ENCODE peak calls at places on chromosomes 4 and X, in eight cellular contexts. T, X, K, Q, E, N, W and A are unnamed samples.

GRCh38 chrX:47169726-47170515 is 23.7 kb upstream of the UBA1 start:
- DNase-seq in T (no peak), X (no peak), K (no peak), Q (no peak), E (no peak), N (no peak), W (no peak), A (no peak)

GRCh38 chr4:132809298-132810032 is 339.6 kb upstream of the PCDH10 start:
- DNase-seq in T (no peak), X (no peak), K (no peak), Q (no peak), E (no peak), N (no peak), W (peak), A (no peak)

GRCh38 chr4:168098257-168098717 is 6.0 kb downstream of the ANXA10 start:
- DNase-seq in T (peak), X (no peak), K (no peak), Q (no peak), E (no peak), N (no peak), W (no peak), A (peak)

GRCh38 chrX:9291666-9292065 is 173.2 kb upstream of the TBL1X start:
- DNase-seq in T (no peak), X (no peak), K (no peak), Q (no peak), E (peak), N (no peak), W (peak), A (no peak)

GRCh38 chr4:29046716-29047115 is 1673.5 kb upstream of the PCDH7 start:
- DNase-seq in T (peak), X (no peak), K (no peak), Q (no peak), E (no peak), N (no peak), W (no peak), A (peak)

GRCh38 chr4:155742310-155743015 is 16.4 kb upstream of the GUCY1B1 start:
- DNase-seq in T (no peak), X (no peak), K (no peak), Q (no peak), E (no peak), N (no peak), W (no peak), A (no peak)

GRCh38 chrX:72060196-72060974 is 71.3 kb downstream of the RTL5 start:
- DNase-seq in T (no peak), X (peak), K (no peak), Q (peak), E (no peak), N (no peak), W (peak), A (no peak)

GRCh38 chr4:183175631-183176232 is 76.7 kb downstream of the WWC2 start:
- DNase-seq in T (no peak), X (no peak), K (no peak), Q (no peak), E (no peak), N (no peak), W (no peak), A (peak)

GRCh38 chr4:173763374-173763773 is 233.3 kb upstream of the HAND2 start:
- DNase-seq in T (no peak), X (no peak), K (no peak), Q (no peak), E (no peak), N (no peak), W (no peak), A (no peak)

GRCh38 chrX:72714471-72714916 is 388 bp upstream of the PHKA1 start:
- DNase-seq in T (no peak), X (peak), K (peak), Q (peak), E (peak), N (peak), W (peak), A (no peak)

GRCh38 chrX:721354-721753 is 90.8 kb downstream of the SHOX start:
- DNase-seq in T (no peak), X (no peak), K (no peak), Q (no peak), E (no peak), N (no peak), W (no peak), A (no peak)

GRCh38 chr4:159355456-159355855 is 252.6 kb downstream of the RAPGEF2 start:
- DNase-seq in T (no peak), X (no peak), K (no peak), Q (no peak), E (no peak), N (no peak), W (no peak), A (no peak)

GRCh38 chrX:45363596-45363995 is 162.9 kb upstream of the DIPK2B start:
- DNase-seq in T (no peak), X (no peak), K (no peak), Q (no peak), E (no peak), N (no peak), W (no peak), A (no peak)

GRCh38 chrX:17062065-17062464 is 115.6 kb downstream of the REPS2 start:
- DNase-seq in T (no peak), X (no peak), K (no peak), Q (no peak), E (no peak), N (no peak), W (no peak), A (no peak)

GRCh38 chr4:59217910-59218631 is 1982.1 kb upstream of the ADGRL3 start:
- DNase-seq in T (no peak), X (no peak), K (no peak), Q (no peak), E (no peak), N (no peak), W (no peak), A (no peak)

GRCh38 chr4:107931775-107932321 is 499 bp downstream of the CYP2U1 start:
- DNase-seq in T (no peak), X (peak), K (no peak), Q (peak), E (no peak), N (no peak), W (no peak), A (no peak)

GRCh38 chr4:15075875-15076274 is 73.6 kb downstream of the CPEB2 start:
- DNase-seq in T (no peak), X (no peak), K (no peak), Q (no peak), E (no peak), N (no peak), W (no peak), A (no peak)

GRCh38 chr4:115453416-115453815 is 340.0 kb upstream of the NDST4 start:
- DNase-seq in T (peak), X (no peak), K (no peak), Q (no peak), E (no peak), N (no peak), W (no peak), A (no peak)

GRCh38 chr4:67776746-67777145 is 22.6 kb upstream of the GNRHR start:
- DNase-seq in T (no peak), X (no peak), K (no peak), Q (no peak), E (no peak), N (no peak), W (peak), A (no peak)

GRCh38 chr4:9765091-9765490 is 16.3 kb upstream of the DRD5 start:
- DNase-seq in T (no peak), X (peak), K (no peak), Q (no peak), E (no peak), N (no peak), W (peak), A (no peak)

GRCh38 chrX:70132244-70132643 is 1.0 kb upstream of the IGBP1 start:
- DNase-seq in T (no peak), X (no peak), K (no peak), Q (no peak), E (no peak), N (no peak), W (no peak), A (no peak)

GRCh38 chr4:80788798-80789197 is 241.7 kb upstream of the BMP3 start:
- DNase-seq in T (peak), X (no peak), K (no peak), Q (no peak), E (no peak), N (no peak), W (no peak), A (no peak)

GRCh38 chr4:181753189-181753588 is 490.0 kb upstream of the TENM3 start:
- DNase-seq in T (no peak), X (no peak), K (no peak), Q (no peak), E (no peak), N (no peak), W (no peak), A (no peak)

GRCh38 chr4:152885185-152885584 is 50.9 kb upstream of the FHDC1 start:
- DNase-seq in T (no peak), X (no peak), K (no peak), Q (no peak), E (no peak), N (no peak), W (no peak), A (no peak)

GRCh38 chrX:33171071-33171470 is 40.3 kb downstream of the DMD start:
- DNase-seq in T (no peak), X (no peak), K (no peak), Q (no peak), E (no peak), N (no peak), W (no peak), A (no peak)

GRCh38 chr4:14880805-14881204 is 121.5 kb upstream of the CPEB2 start:
- DNase-seq in T (no peak), X (peak), K (no peak), Q (no peak), E (no peak), N (no peak), W (no peak), A (no peak)

GRCh38 chr4:24646777-24647460 is 62.6 kb upstream of the DHX15 start:
- DNase-seq in T (no peak), X (no peak), K (no peak), Q (no peak), E (no peak), N (no peak), W (no peak), A (no peak)

GRCh38 chrX:538311-538710 is 92.3 kb upstream of the SHOX start:
- DNase-seq in T (no peak), X (no peak), K (no peak), Q (no peak), E (no peak), N (no peak), W (peak), A (peak)

GRCh38 chrX:15564981-15565579 is 35.7 kb downstream of the ACE2 start:
- DNase-seq in T (no peak), X (peak), K (no peak), Q (peak), E (peak), N (peak), W (peak), A (peak)

GRCh38 chr4:142272452-142272851 is 573.6 kb downstream of the INPP4B start:
- DNase-seq in T (no peak), X (no peak), K (no peak), Q (no peak), E (no peak), N (no peak), W (no peak), A (no peak)

GRCh38 chrX:109886122-109886761 is 116.7 kb upstream of the TMEM164 start:
- DNase-seq in T (no peak), X (peak), K (no peak), Q (no peak), E (peak), N (peak), W (peak), A (peak)

GRCh38 chr4:187042251-187042650 is 318.6 kb upstream of the FAT1 start:
- DNase-seq in T (no peak), X (no peak), K (no peak), Q (no peak), E (no peak), N (no peak), W (no peak), A (no peak)

GRCh38 chr4:80197601-80198444 is 520 bp downstream of the PRDM8 start:
- DNase-seq in T (no peak), X (peak), K (no peak), Q (peak), E (no peak), N (no peak), W (peak), A (no peak)

GRCh38 chr4:22614114-22614513 is 78.6 kb upstream of the GBA3 start:
- DNase-seq in T (no peak), X (no peak), K (no peak), Q (no peak), E (no peak), N (no peak), W (no peak), A (no peak)

GRCh38 chrX:56231706-56232105 is 450 bp upstream of the KLF8 start:
- DNase-seq in T (no peak), X (no peak), K (no peak), Q (no peak), E (no peak), N (no peak), W (peak), A (no peak)